ENCODE peak calls at places on chromosomes 13 and 19, in four cellular contexts. A, H, Q and S are unnamed samples.

GRCh38 chr19:3520166-3521103 is 14.3 kb downstream of the FZR1 start:
- DNase-seq in A (no peak), H (no peak), Q (no peak), S (no peak)

GRCh38 chr19:4362871-4363545 is 19.6 kb downstream of the MPND start:
- DNase-seq in A (no peak), H (no peak), Q (no peak), S (no peak)

GRCh38 chr13:103731959-103732358 is 665.7 kb upstream of the SLC10A2 start:
- DNase-seq in A (no peak), H (no peak), Q (no peak), S (no peak)

GRCh38 chr13:54029226-54029625 is 1000.6 kb downstream of the OLFM4 start:
- DNase-seq in A (no peak), H (no peak), Q (no peak), S (no peak)

GRCh38 chr13:111344471-111345191 is 24.2 kb downstream of the TEX29 start:
- DNase-seq in A (peak), H (no peak), Q (no peak), S (peak)

GRCh38 chr13:31119966-31120733 is 41.6 kb downstream of the HSPH1 start:
- DNase-seq in A (peak), H (no peak), Q (no peak), S (no peak)

GRCh38 chr19:3283246-3283751 is 58.8 kb downstream of the CELF5 start:
- DNase-seq in A (no peak), H (no peak), Q (no peak), S (no peak)

GRCh38 chr19:10163557-10163956 is 31.2 kb downstream of the DNMT1 start:
- DNase-seq in A (no peak), H (no peak), Q (no peak), S (no peak)